ENCODE peak calls at places on chromosomes 1 and 21, in nine cellular contexts. Y is NCI-H69; K is C1 segment of cervical spinal cord; E is progenitor cell of endocrine pancreas; C is G401; Q is stimulated activated CD4-positive, alpha-beta T cell treated with anti-CD3 and anti-CD28 coated beads, Interleukin-4, amount 100 ng/mL, for 24 hours; W is T1000; R is T47D; I is HEK293T. L is an unnamed sample.

GRCh38 chr1:27872802-27873665 is 690 bp downstream of the THEMIS2 start:
- DNase-seq in I (peak; percentile 30), C (no peak), Q (peak; percentile 45), Y (peak; percentile 56), E (no peak), W (no peak), K (no peak), R (no peak), L (no peak)

GRCh38 chr21:38897532-38898421 is 92.0 kb downstream of the ETS2 start:
- DNase-seq in W (no peak), E (no peak), C (no peak), Q (no peak), Y (peak; percentile 9), I (no peak), R (no peak), K (no peak), L (no peak)

GRCh38 chr1:29686012-29686930 is 449.9 kb downstream of the PTPRU start:
- DNase-seq in I (no peak), Y (peak; percentile 22), E (peak; percentile 5), R (no peak), K (no peak), Q (no peak), W (peak; percentile 34), C (no peak), L (no peak)

GRCh38 chr1:6396998-6397397 is 3.4 kb upstream of the ACOT7 start:
- DNase-seq in C (no peak), Q (no peak), I (no peak), R (no peak), W (no peak), E (no peak), Y (no peak), K (no peak), L (no peak)

GRCh38 chr1:11765661-11766428 is 3.9 kb downstream of the C1orf167 start:
- DNase-seq in K (no peak), Y (no peak), I (no peak), C (no peak), R (no peak), W (no peak), Q (no peak), E (no peak), L (no peak)

GRCh38 chr21:34926784-34927548 is 122.1 kb downstream of the RUNX1 start:
- DNase-seq in K (no peak), R (no peak), C (no peak), E (no peak), Q (no peak), W (no peak), I (no peak), Y (no peak), L (no peak)

GRCh38 chr1:115189814-115190541 is 100.7 kb upstream of the TSPAN2 start:
- DNase-seq in W (peak; percentile 49), I (no peak), C (no peak), K (no peak), Y (no peak), Q (no peak), R (no peak), E (no peak), L (peak; percentile 91)

GRCh38 chr1:212973899-212974298 is 23.6 kb downstream of the VASH2 start:
- DNase-seq in I (no peak), W (no peak), R (no peak), Q (no peak), Y (no peak), K (no peak), E (no peak), C (no peak), L (no peak)

GRCh38 chr21:37601915-37602314 is 235.3 kb downstream of the DYRK1A start:
- DNase-seq in E (no peak), R (no peak), W (no peak), I (no peak), Q (no peak), C (no peak), Y (no peak), K (no peak), L (no peak)

GRCh38 chr1:203408485-203409229 is 57.7 kb upstream of the FMOD start:
- DNase-seq in Q (no peak), I (no peak), K (peak; percentile 87), R (no peak), W (no peak), E (no peak), Y (peak; percentile 54), C (peak; percentile 38), L (peak; percentile 52)

GRCh38 chr1:207362962-207363858 is 41.7 kb downstream of the CD55 start:
- DNase-seq in W (no peak), Q (peak; percentile 44), E (no peak), R (no peak), C (no peak), K (no peak), I (no peak), Y (no peak), L (no peak)

GRCh38 chr21:25573409-25574206 is 33.7 kb downstream of the MRPL39 start:
- DNase-seq in E (no peak), K (no peak), C (no peak), R (no peak), I (peak; percentile 19), Q (peak; percentile 87), Y (peak; percentile 39), W (peak; percentile 69), L (peak; percentile 86)

GRCh38 chr1:98325646-98326441 is 335.7 kb upstream of the SNX7 start:
- DNase-seq in Y (peak; percentile 16), W (peak; percentile 78), Q (no peak), E (no peak), C (no peak), K (peak; percentile 15), R (no peak), I (no peak), L (peak; percentile 67)

GRCh38 chr1:226097866-226098625 is 35.5 kb downstream of the H3-3A start:
- DNase-seq in K (no peak), I (no peak), R (no peak), C (peak; percentile 94), W (no peak), E (no peak), Q (no peak), Y (no peak), L (no peak)

GRCh38 chr1:110384581-110385321 is 6.1 kb downstream of the SLC16A4 start:
- DNase-seq in I (no peak), R (no peak), Y (no peak), C (no peak), K (no peak), W (no peak), Q (no peak), E (no peak), L (no peak)

GRCh38 chr1:59151860-59152259 is 145.0 kb upstream of the FGGY start:
- DNase-seq in C (no peak), K (no peak), I (no peak), R (no peak), Q (no peak), Y (no peak), E (no peak), W (no peak), L (no peak)

GRCh38 chr1:186828612-186829542 is at the start of gene PLA2G4A:
- DNase-seq in W (no peak), R (peak; percentile 23), E (no peak), K (peak; percentile 13), Y (peak; percentile 51), Q (no peak), I (peak; percentile 66), C (peak; percentile 2), L (peak; percentile 31)

GRCh38 chr1:207414606-207415108 is 39.5 kb upstream of the CR2 start:
- DNase-seq in C (no peak), K (no peak), I (no peak), E (no peak), W (no peak), R (no peak), Y (no peak), Q (peak; percentile 55), L (no peak)

GRCh38 chr1:61569212-61569621 is 155.7 kb downstream of the TM2D1 start:
- DNase-seq in C (no peak), Y (peak; percentile 91), W (no peak), Q (no peak), R (no peak), K (no peak), I (peak; percentile 43), E (no peak), L (no peak)

GRCh38 chr1:244660595-244660994 is 7.7 kb downstream of the DESI2 start:
- DNase-seq in W (no peak), Q (no peak), I (no peak), K (no peak), E (no peak), Y (no peak), R (no peak), C (no peak), L (no peak)

GRCh38 chr1:31310131-31310530 is 13.3 kb downstream of the ZCCHC17 start:
- DNase-seq in I (no peak), R (no peak), E (no peak), Q (no peak), W (no peak), Y (no peak), C (no peak), K (no peak), L (no peak)

GRCh38 chr1:59083946-59084865 is 212.7 kb upstream of the FGGY start:
- DNase-seq in E (no peak), Q (no peak), K (no peak), W (no peak), Y (peak; percentile 2), C (no peak), R (no peak), I (no peak), L (no peak)

L was measured in amniotic stem cell.